ENCODE peak calls at places on chromosome 20, in six cellular contexts. One of them, this sample, is unnamed.

GRCh38 chr20:19692685-19693119 is 65.4 kb upstream of the RIN2 start:
- DNase-seq in skeletal muscle cell: no peak
- DNase-seq in HT1080: peak
- DNase-seq in psoas muscle: peak
- DNase-seq in brain microvascular endothelial cell: peak
- DNase-seq in CD8-positive, alpha-beta memory T cell: no peak
- DNase-seq in this sample: peak

GRCh38 chr20:18436847-18437246 is 30.0 kb downstream of the DZANK1 start:
- DNase-seq in CD8-positive, alpha-beta memory T cell: no peak
- DNase-seq in HT1080: no peak
- DNase-seq in skeletal muscle cell: no peak
- DNase-seq in psoas muscle: no peak
- DNase-seq in brain microvascular endothelial cell: no peak
- DNase-seq in this sample: no peak

GRCh38 chr20:37282558-37282957 is 6.9 kb upstream of the MANBAL start:
- DNase-seq in skeletal muscle cell: no peak
- DNase-seq in psoas muscle: no peak
- DNase-seq in HT1080: peak
- DNase-seq in CD8-positive, alpha-beta memory T cell: no peak
- DNase-seq in brain microvascular endothelial cell: peak
- DNase-seq in this sample: no peak

GRCh38 chr20:62896526-62896925 is 29.8 kb downstream of the DIDO1 start:
- DNase-seq in CD8-positive, alpha-beta memory T cell: no peak
- DNase-seq in psoas muscle: no peak
- DNase-seq in brain microvascular endothelial cell: no peak
- DNase-seq in HT1080: no peak
- DNase-seq in skeletal muscle cell: no peak
- DNase-seq in this sample: no peak

GRCh38 chr20:1908191-1908590 is 13.0 kb downstream of the SIRPA start:
- DNase-seq in psoas muscle: no peak
- DNase-seq in skeletal muscle cell: no peak
- DNase-seq in HT1080: no peak
- DNase-seq in CD8-positive, alpha-beta memory T cell: no peak
- DNase-seq in brain microvascular endothelial cell: no peak
- DNase-seq in this sample: no peak

GRCh38 chr20:33444797-33445560 is 1.4 kb upstream of the SNTA1 start:
- DNase-seq in brain microvascular endothelial cell: no peak
- DNase-seq in skeletal muscle cell: no peak
- DNase-seq in CD8-positive, alpha-beta memory T cell: no peak
- DNase-seq in psoas muscle: peak
- DNase-seq in HT1080: peak
- DNase-seq in this sample: no peak

GRCh38 chr20:4043801-4044200 is 28.4 kb upstream of the RNF24 start:
- DNase-seq in brain microvascular endothelial cell: no peak
- DNase-seq in psoas muscle: no peak
- DNase-seq in HT1080: peak
- DNase-seq in skeletal muscle cell: no peak
- DNase-seq in CD8-positive, alpha-beta memory T cell: no peak
- DNase-seq in this sample: no peak

GRCh38 chr20:45124365-45124764 is at the start of gene WFDC12:
- DNase-seq in HT1080: no peak
- DNase-seq in brain microvascular endothelial cell: no peak
- DNase-seq in CD8-positive, alpha-beta memory T cell: no peak
- DNase-seq in skeletal muscle cell: no peak
- DNase-seq in psoas muscle: no peak
- DNase-seq in this sample: no peak

GRCh38 chr20:8221887-8222419 is 89.9 kb downstream of the PLCB1 start:
- DNase-seq in psoas muscle: no peak
- DNase-seq in HT1080: no peak
- DNase-seq in skeletal muscle cell: no peak
- DNase-seq in CD8-positive, alpha-beta memory T cell: no peak
- DNase-seq in brain microvascular endothelial cell: no peak
- DNase-seq in this sample: no peak

GRCh38 chr20:36569847-36570429 is 3.5 kb upstream of the TGIF2 start:
- DNase-seq in CD8-positive, alpha-beta memory T cell: no peak
- DNase-seq in psoas muscle: no peak
- DNase-seq in HT1080: peak
- DNase-seq in brain microvascular endothelial cell: peak
- DNase-seq in skeletal muscle cell: no peak
- DNase-seq in this sample: no peak